ENCODE peak calls at places on chromosome 16, in five cellular contexts. K is GM20000; A is activated CD4-positive, CD25-positive, alpha-beta regulatory T cell treated with anti-CD3 and anti-CD28 coated beads, Interleukin-2, amount 50 U/mL, for 72 hours; R is non-pigmented ciliary epithelial cell; G is Daoy. C is an unnamed sample.

GRCh38 chr16:8936421-8936820 is 27.3 kb downstream of the USP7 start:
- DNase-seq in K (peak; percentile 66), A (peak; percentile 69), R (peak; percentile 26), G (peak; percentile 44), C (no peak)

GRCh38 chr16:85557083-85557975 is 55.8 kb upstream of the GSE1 start:
- DNase-seq in A (peak; percentile 43), R (no peak), K (peak; percentile 67), G (peak; percentile 58), C (no peak)

GRCh38 chr16:2024026-2024425 is 2.7 kb upstream of the NHERF2 start:
- DNase-seq in G (no peak), A (no peak), R (no peak), K (no peak), C (no peak)

GRCh38 chr16:51816929-51817328 is 665.9 kb upstream of the SALL1 start:
- DNase-seq in G (no peak), R (peak; percentile 17), K (no peak), A (no peak), C (no peak)

GRCh38 chr16:12289175-12290063 is 312.9 kb downstream of the SNX29 start:
- DNase-seq in R (no peak), A (no peak), K (no peak), G (no peak), C (no peak)

GRCh38 chr16:88497561-88498420 is 44.7 kb downstream of the ZFPM1 start:
- DNase-seq in R (no peak), A (no peak), K (no peak), G (no peak), C (no peak)

GRCh38 chr16:88192601-88193000 is 190.2 kb upstream of the ZNF469 start:
- DNase-seq in G (no peak), A (no peak), R (no peak), K (no peak), C (no peak)

GRCh38 chr16:74743668-74744299 is 30.8 kb downstream of the FA2H start:
- DNase-seq in R (no peak), A (no peak), K (no peak), G (peak; percentile 91), C (no peak)

GRCh38 chr16:86533076-86533475 is 22.0 kb downstream of the MTHFSD start:
- DNase-seq in R (no peak), K (no peak), A (no peak), G (no peak), C (no peak)

GRCh38 chr16:5031601-5032000 is 2.1 kb downstream of the NAGPA start:
- DNase-seq in A (no peak), R (no peak), K (no peak), G (no peak), C (no peak)

GRCh38 chr16:31135535-31136286 is at the start of gene PRSS8:
- DNase-seq in G (no peak), K (no peak), A (no peak), R (no peak), C (no peak)

GRCh38 chr16:30526137-30526822 is at the start of gene ZNF768:
- DNase-seq in G (no peak), K (peak; percentile 92), A (no peak), R (no peak), C (no peak)

GRCh38 chr16:24544640-24545039 is 5.3 kb downstream of the RBBP6 start:
- DNase-seq in K (no peak), R (no peak), G (no peak), A (no peak), C (no peak)

GRCh38 chr16:67252806-67253497 is 4.2 kb downstream of the SLC9A5 start:
- DNase-seq in G (no peak), A (no peak), R (no peak), K (no peak), C (no peak)

GRCh38 chr16:84924339-84925091 is 86.8 kb downstream of the ZDHHC7 start:
- DNase-seq in A (no peak), R (no peak), G (no peak), K (no peak), C (no peak)

GRCh38 chr16:4944333-4945281 is 7.7 kb upstream of the PPL start:
- DNase-seq in G (peak; percentile 97), A (no peak), K (no peak), R (peak; percentile 68), C (peak; percentile 64)

GRCh38 chr16:67017810-67018488 is 11.0 kb upstream of the CBFB start:
- DNase-seq in A (peak; percentile 84), K (peak; percentile 89), R (peak; percentile 77), G (peak; percentile 90), C (peak; percentile 79)

GRCh38 chr16:3986235-3986544 is 105.7 kb upstream of the CREBBP start:
- DNase-seq in R (no peak), K (no peak), A (no peak), G (no peak), C (no peak)

GRCh38 chr16:17224859-17225258 is 245.9 kb downstream of the XYLT1 start:
- DNase-seq in K (no peak), G (peak; percentile 57), A (no peak), R (no peak), C (no peak)

GRCh38 chr16:1315081-1316032 is 5.9 kb downstream of the UBE2I start:
- DNase-seq in K (no peak), A (no peak), G (no peak), R (no peak), C (no peak)

GRCh38 chr16:35152067-35152627 is 1692.7 kb downstream of the TP53TG3F start:
- DNase-seq in A (no peak), K (no peak), G (no peak), R (no peak), C (no peak)

GRCh38 chr16:48378276-48378675 is 6.9 kb downstream of the SIAH1 start:
- DNase-seq in A (no peak), R (no peak), K (no peak), G (no peak), C (no peak)

GRCh38 chr16:48435319-48435682 is 50.1 kb upstream of the SIAH1 start:
- DNase-seq in G (no peak), R (no peak), A (no peak), K (no peak), C (no peak)

GRCh38 chr16:7888421-7888820 is 555.8 kb downstream of the RBFOX1 start:
- DNase-seq in G (no peak), A (no peak), R (no peak), K (no peak), C (no peak)

GRCh38 chr16:19356024-19356952 is 61.4 kb upstream of the TMC5 start:
- DNase-seq in G (no peak), A (no peak), R (no peak), K (no peak), C (no peak)

GRCh38 chr16:12406840-12407690 is 396.6 kb downstream of the CPPED1 start:
- DNase-seq in A (no peak), R (no peak), K (no peak), G (no peak), C (peak; percentile 42)